ENCODE peak calls at places on chromosomes 4 and X, in four cellular contexts. F is HCT116, R is A549, H is K562. X is an unnamed sample. For H3K9me3 and H3K4me1, the result is how much of the 10 kb centered on the place peaks cover.

GRCh38 chrX:136691028-136691809 is 43.3 kb downstream of the CD40LG start:
- DNase-seq in F (no peak), R (no peak), H (no peak), X (no peak)

GRCh38 chrX:21479695-21480280 is 105.6 kb downstream of the CNKSR2 start:
- DNase-seq in F (no peak), R (peak), H (no peak), X (peak)

GRCh38 chrX:15336023-15336413 is 695 bp upstream of the PIGA start:
- DNase-seq in F (no peak), R (peak), H (peak), X (no peak)

GRCh38 chr4:129821963-129822362 is 726.0 kb downstream of the C4orf33 start:
- DNase-seq in F (no peak), R (no peak), H (no peak), X (no peak)

GRCh38 chr4:159360549-159360948 is 257.7 kb downstream of the RAPGEF2 start:
- DNase-seq in F (no peak), R (no peak), H (no peak), X (no peak)

GRCh38 chrX:18075603-18076002 is 145.1 kb downstream of the BEND2 start:
- DNase-seq in F (no peak), R (no peak), H (no peak), X (no peak)

GRCh38 chr4:127610488-127610887 is 22.3 kb upstream of the INTU start:
- DNase-seq in F (no peak), R (no peak), H (no peak), X (no peak)

GRCh38 chr4:69471639-69472038 is 24.1 kb downstream of the UGT2B4 start:
- DNase-seq in F (no peak), R (no peak), H (no peak), X (no peak)

GRCh38 chr4:5143940-5144339 is 92.7 kb downstream of the STK32B start:
- DNase-seq in F (no peak), R (no peak), H (no peak), X (no peak)

GRCh38 chr4:151522790-151523332 is 113.9 kb downstream of the FHIP1A start:
- DNase-seq in F (no peak), R (no peak), H (no peak), X (no peak)

GRCh38 chrX:25017667-25018247 is 2.0 kb upstream of the ARX start:
- DNase-seq in F (no peak), R (no peak), H (no peak), X (no peak)

DNA sequence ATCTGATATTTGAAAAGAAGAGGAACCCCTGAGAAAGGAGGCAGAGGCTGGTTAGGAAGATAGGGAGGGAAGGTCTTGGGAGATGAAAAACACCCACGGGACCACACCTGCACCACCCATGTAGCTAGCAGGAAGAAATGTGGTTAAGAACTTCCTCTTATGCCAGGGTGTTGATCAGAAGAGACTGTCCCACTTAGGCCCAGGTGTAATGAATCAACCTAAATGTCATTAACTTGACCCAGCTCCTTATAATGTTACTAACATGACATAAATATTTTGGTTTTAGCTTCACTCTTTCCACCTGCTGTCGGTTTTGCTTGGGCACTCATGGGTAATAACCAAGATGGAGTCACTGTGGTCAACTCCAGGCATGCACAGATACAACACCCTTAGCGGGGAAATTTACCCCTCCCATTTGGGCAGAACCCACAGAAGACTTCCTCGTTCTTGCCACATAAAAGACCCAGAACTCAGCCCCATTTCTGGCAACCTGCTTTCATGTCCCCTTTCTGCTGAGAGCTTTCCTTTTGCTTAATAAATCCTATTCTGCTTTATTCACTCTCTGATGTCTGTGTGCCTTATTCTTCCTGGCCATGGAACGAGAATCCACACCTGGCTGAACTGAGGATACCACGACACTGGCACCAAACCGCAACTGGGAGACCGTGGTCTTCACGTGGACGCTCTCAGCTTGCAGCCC is 46.8 kb downstream of the ZNF141 start:
- DNase-seq in F (no peak), R (no peak), H (no peak), X (no peak)
- H3K9me3 ChIP-seq in F (under half), R (under half), H (under half), X (under half)

DNA sequence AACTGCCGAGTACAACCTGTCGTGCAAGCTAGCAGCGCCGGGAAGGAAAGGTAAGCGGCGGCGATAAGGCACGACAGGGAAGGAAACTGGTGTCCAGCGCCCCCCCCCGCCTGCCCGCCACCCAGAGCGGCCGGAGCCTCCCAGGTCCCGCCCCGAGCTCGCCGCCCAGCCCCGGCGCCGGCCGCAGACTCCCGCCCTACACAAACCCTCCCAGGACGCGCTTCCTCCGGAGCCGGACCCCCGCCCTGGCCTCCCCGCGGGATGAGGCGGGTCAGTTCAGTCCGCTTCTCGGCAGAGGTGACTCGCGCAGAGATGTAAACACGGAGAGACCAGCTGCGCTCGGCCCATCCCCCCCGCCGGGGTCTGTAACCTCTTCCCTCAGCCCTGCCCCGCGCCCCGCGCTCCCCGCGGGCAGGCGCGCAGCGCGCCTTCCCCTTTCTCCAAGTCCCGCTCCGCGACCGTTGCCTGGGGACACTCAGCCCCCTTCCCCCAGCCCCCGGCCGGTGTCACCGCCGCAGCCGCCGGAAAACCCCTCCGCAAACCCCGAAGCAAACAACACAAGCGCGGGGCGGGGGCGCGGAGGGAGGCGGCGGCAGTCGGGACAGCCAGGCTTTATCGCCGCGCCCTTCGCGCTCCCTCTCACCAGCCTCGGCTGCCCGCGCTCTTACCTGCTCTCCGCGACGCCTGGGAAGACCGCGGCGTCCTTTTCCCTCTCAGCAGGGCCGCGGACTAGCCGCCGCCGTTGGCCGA is 544 bp downstream of the ELF2 start:
- DNase-seq in F (peak), R (peak), H (peak), X (no peak)
- TF ChIP-seq REST in F (no peak), R (no peak), H (no peak), X (no peak)

DNA sequence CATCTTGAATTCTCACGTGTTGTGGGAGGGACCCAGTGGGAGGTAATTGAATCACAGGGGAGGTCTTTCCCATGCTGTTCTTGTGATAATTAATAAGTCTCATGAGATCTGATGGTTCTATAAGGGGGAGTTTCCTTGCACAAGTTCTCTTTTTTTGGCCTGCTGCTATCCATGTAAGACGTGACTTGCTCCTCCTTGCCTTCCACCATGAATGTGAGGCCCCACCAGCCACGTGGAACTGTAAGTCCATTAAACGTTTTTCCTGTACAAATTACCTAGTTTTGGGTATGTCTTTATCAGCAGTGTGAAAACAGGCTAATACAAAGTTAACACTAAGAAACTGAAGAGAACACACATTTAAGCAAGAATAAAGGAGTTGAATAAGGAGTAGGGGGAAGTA is 16.0 kb downstream of the TBCK start:
- DNase-seq in F (no peak), R (no peak), H (no peak), X (no peak)
- H3K4me1 ChIP-seq in F (under half), R (under half), H (under half), X (under half)

GRCh38 chr4:73974352-73974751 is 7.5 kb downstream of the PF4 start:
- DNase-seq in F (no peak), R (no peak), H (no peak), X (no peak)
- H3K9me3 ChIP-seq in F (under half), R (under half), H (under half), X (under half)

GRCh38 chr4:123381996-123382395 is 14.6 kb upstream of the SPRY1 start:
- DNase-seq in F (no peak), R (no peak), H (no peak), X (no peak)

GRCh38 chr4:123390846-123391456 is 5.6 kb upstream of the SPRY1 start:
- DNase-seq in F (peak), R (no peak), H (peak), X (no peak)

GRCh38 chr4:123380728-123381716 is 15.6 kb upstream of the SPRY1 start:
- DNase-seq in F (no peak), R (no peak), H (no peak), X (no peak)

DNA sequence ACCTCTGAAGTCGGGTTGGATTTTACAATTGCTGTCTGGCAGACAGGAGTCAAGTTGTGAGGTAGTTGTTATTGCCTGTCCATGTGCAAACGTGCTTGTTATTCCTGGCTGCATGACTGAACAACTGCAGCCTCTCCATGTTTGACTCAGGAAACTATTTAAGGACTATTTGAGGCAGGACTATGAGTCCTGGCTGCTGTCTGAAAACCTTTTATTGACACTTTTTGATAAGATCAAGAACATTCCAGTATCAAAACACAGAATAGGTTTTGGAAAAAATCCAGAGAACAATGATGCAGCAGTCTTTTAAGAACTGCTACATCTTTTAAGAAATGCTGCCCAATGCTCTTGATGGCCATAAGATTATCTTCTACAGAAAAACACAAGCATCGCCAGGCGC is 10.0 kb upstream of the SPRY1 start:
- DNase-seq in F (no peak), R (no peak), H (no peak), X (no peak)
- TF ChIP-seq REST in F (no peak), R (no peak), H (no peak), X (no peak)

GRCh38 chr4:48193921-48194320 is 59.9 kb upstream of the TXK start:
- DNase-seq in F (no peak), R (no peak), H (no peak), X (no peak)

GRCh38 chr4:48197643-48198237 is 63.7 kb upstream of the TXK start:
- DNase-seq in F (no peak), R (no peak), H (peak), X (no peak)

GRCh38 chr4:48195853-48196252 is 61.8 kb upstream of the TXK start:
- DNase-seq in F (no peak), R (no peak), H (no peak), X (no peak)

GRCh38 chr4:48194986-48195773 is 61.1 kb upstream of the TXK start:
- DNase-seq in F (no peak), R (no peak), H (no peak), X (no peak)

DNA sequence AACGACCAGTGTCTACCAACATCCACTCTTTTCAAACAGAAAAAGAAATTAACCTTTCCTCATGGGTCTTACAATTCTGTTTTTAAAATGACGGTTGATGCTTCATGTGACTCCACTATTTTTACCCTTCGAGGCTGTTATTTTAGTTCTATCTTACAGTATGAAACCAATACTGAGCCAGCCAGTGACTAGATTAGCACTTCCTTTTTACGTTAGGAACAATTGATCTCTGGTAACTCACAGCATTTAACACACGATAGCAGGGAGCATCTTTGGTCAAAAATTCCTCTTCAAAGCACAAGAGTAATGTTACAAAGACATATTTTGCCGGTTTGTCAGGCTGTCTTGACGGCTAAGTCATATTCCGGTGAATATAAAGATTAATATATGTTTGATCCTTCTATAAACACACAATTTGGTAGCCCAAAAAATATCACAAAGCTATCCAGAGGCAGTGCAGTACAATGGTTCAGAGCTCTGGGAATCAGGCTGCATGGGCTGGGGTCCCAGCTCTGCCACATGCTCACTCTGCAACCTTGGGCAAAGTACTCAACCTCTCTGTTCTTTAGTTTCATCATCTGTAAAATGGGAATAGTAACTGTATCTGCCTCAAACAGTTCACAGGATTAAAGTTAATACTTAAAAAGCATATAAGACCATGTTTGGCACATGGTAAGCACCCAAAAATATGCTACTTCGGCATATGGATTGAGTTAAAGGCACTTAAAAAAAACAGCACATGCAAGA is 62.9 kb upstream of the TXK start:
- DNase-seq in F (no peak), R (no peak), H (no peak), X (no peak)
- H3K4me1 ChIP-seq in F (under half), R (under half), H (half or more), X (under half)

DNA sequence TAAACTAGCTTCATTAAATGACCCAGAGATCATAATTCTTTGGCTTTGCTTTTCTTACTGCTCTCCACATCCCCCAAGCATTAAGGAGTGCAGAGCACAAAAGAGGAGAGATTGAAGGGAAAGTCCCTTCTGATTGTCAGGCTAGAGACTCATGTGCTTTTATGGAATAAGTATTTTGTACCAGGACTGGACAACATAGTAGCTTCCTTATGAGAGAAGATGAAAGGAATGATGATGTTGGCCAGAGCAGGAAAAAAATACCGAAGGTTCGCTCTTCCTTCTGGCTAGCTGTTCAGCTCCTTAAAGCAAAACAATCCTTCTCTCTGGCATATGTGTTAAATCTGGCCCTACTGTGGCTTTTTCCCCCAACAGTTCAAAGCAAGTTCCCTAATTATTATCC is 53.1 kb downstream of the HOPX start:
- DNase-seq in F (no peak), R (no peak), H (no peak), X (no peak)
- H3K9me3 ChIP-seq in F (under half), R (under half), H (under half), X (under half)

DNA sequence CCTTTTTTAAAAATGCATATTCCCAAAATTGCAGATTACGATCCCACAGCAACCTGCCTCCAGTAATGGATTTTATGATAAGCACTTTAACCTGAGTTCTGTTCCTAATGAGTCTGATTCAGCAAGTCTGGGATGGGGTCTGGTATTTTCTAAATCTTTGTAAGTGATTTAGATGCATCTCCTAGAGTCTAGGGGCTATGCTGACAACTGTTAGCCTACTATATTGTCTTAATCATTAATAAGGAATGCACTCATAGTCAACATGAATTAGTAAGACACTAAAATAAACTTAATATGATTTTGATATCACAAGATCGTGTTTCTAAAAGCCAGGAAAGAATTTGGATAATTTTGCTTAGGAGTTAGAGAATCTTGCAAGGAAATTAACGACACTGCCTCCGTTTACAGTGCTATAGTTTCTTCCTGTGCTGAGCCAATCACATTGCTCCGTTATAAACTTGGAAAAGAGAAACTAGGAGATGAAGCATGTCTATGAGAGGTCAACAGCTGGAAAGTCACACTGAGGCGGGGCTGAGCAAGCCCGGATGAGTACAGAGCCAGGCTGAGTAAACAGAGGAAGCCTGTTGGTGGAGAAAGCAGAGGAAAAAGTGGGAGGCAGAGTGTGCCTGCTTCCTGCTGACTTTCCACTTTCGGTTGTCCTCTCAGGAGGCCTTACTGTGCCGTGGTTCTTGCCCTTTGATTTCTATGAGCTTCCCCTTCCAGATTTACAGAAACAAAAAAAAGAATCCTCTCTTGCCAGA is 5.4 kb downstream of the SCARB2 start:
- DNase-seq in F (no peak), R (no peak), H (no peak), X (no peak)
- TF ChIP-seq REST in F (no peak), R (no peak), H (no peak), X (no peak)